ENCODE peak calls at places on chromosomes 13 and 19, in six cellular contexts. O, S, T, Y, A and E are unnamed samples.

GRCh38 chr19:15253513-15253912 is 21.3 kb upstream of the EPHX3 start:
- DNase-seq in O (no peak), S (no peak), T (no peak), Y (no peak), A (no peak), E (no peak)

GRCh38 chr13:59126474-59126873 is 1037.3 kb downstream of the DIAPH3 start:
- DNase-seq in O (no peak), S (no peak), T (no peak), Y (no peak), A (no peak), E (no peak)

GRCh38 chr19:2477732-2478191 is 1.8 kb downstream of the GADD45B start:
- DNase-seq in O (no peak), S (peak), T (peak), Y (peak), A (no peak), E (peak)

GRCh38 chr19:657611-658010 is 5.4 kb downstream of the RNF126 start:
- DNase-seq in O (no peak), S (no peak), T (peak), Y (no peak), A (no peak), E (no peak)

GRCh38 chr19:2519482-2519881 is 43.6 kb downstream of the GADD45B start:
- DNase-seq in O (no peak), S (no peak), T (no peak), Y (no peak), A (no peak), E (no peak)

GRCh38 chr13:80924596-80924995 is 583.7 kb upstream of the SPRY2 start:
- DNase-seq in O (no peak), S (no peak), T (no peak), Y (no peak), A (no peak), E (no peak)

GRCh38 chr13:26926371-26926770 is 165.8 kb upstream of the GPR12 start:
- DNase-seq in O (no peak), S (no peak), T (no peak), Y (no peak), A (no peak), E (no peak)

GRCh38 chr19:566403-566802 is 6.0 kb upstream of the BSG start:
- DNase-seq in O (no peak), S (no peak), T (no peak), Y (no peak), A (no peak), E (no peak)

GRCh38 chr13:33070713-33071112 is 54.5 kb downstream of the KL start:
- DNase-seq in O (no peak), S (no peak), T (no peak), Y (no peak), A (no peak), E (no peak)

GRCh38 chr13:42592915-42593718 is 19.2 kb downstream of the TNFSF11 start:
- DNase-seq in O (no peak), S (no peak), T (no peak), Y (no peak), A (no peak), E (no peak)

GRCh38 chr13:110018009-110018408 is 231.6 kb upstream of the IRS2 start:
- DNase-seq in O (no peak), S (no peak), T (no peak), Y (no peak), A (no peak), E (no peak)

GRCh38 chr19:30153326-30154210 is 211.5 kb downstream of the URI1 start:
- DNase-seq in O (no peak), S (no peak), T (no peak), Y (no peak), A (no peak), E (peak)

GRCh38 chr19:58560007-58560887 is 1.8 kb upstream of the UBE2M start:
- DNase-seq in O (no peak), S (no peak), T (peak), Y (peak), A (no peak), E (no peak)

GRCh38 chr19:39430675-39431593 is 4.8 kb downstream of the RPS16 start:
- DNase-seq in O (no peak), S (peak), T (peak), Y (peak), A (no peak), E (peak)

GRCh38 chr13:36148436-36148835 is 17.3 kb upstream of the DCLK1 start:
- DNase-seq in O (no peak), S (no peak), T (no peak), Y (no peak), A (no peak), E (no peak)

GRCh38 chr13:69793803-69794453 is 313.7 kb upstream of the ATXN8OS start:
- DNase-seq in O (no peak), S (no peak), T (no peak), Y (no peak), A (no peak), E (no peak)

GRCh38 chr13:71089105-71089504 is 777.9 kb downstream of the DACH1 start:
- DNase-seq in O (no peak), S (no peak), T (no peak), Y (no peak), A (no peak), E (no peak)

GRCh38 chr13:44932171-44932849 is 57.0 kb downstream of the NUFIP1 start:
- DNase-seq in O (no peak), S (no peak), T (no peak), Y (no peak), A (no peak), E (no peak)

GRCh38 chr19:27887946-27888345 is 1325.0 kb downstream of the UQCRFS1 start:
- DNase-seq in O (no peak), S (no peak), T (no peak), Y (no peak), A (no peak), E (no peak)